ENCODE peak calls at places on chromosomes 5 and 9, in six cellular contexts. One of them, this sample, is unnamed.
A peak's percentile ranks its signal among the peaks of the same experiment; 100 is the strongest.

GRCh38 chr5:112534067-112534466 is 115.0 kb upstream of the EPB41L4A start:
- DNase-seq in left ventricle myocardium inferior: no peak
- DNase-seq in tibial artery: no peak
- DNase-seq in spleen: no peak
- DNase-seq in stomach: no peak
- DNase-seq in CD4-positive, alpha-beta memory T cell: no peak
- DNase-seq in this sample: no peak

GRCh38 chr5:129113867-129114266 is 19.3 kb downstream of the ISOC1 start:
- DNase-seq in stomach: no peak
- DNase-seq in CD4-positive, alpha-beta memory T cell: no peak
- DNase-seq in left ventricle myocardium inferior: no peak
- DNase-seq in spleen: no peak
- DNase-seq in tibial artery: no peak
- DNase-seq in this sample: no peak

GRCh38 chr5:132251220-132251725 is 6.2 kb upstream of the PDLIM4 start:
- DNase-seq in stomach: no peak
- DNase-seq in tibial artery: no peak
- DNase-seq in spleen: peak; percentile 47
- DNase-seq in CD4-positive, alpha-beta memory T cell: no peak
- DNase-seq in left ventricle myocardium inferior: no peak
- DNase-seq in this sample: no peak

GRCh38 chr5:151568036-151568435 is 23.1 kb downstream of the FAT2 start:
- DNase-seq in tibial artery: no peak
- DNase-seq in CD4-positive, alpha-beta memory T cell: no peak
- DNase-seq in stomach: no peak
- DNase-seq in left ventricle myocardium inferior: no peak
- DNase-seq in spleen: no peak
- DNase-seq in this sample: no peak

GRCh38 chr5:3051400-3051799 is 299.9 kb upstream of the IRX2 start:
- DNase-seq in tibial artery: no peak
- DNase-seq in CD4-positive, alpha-beta memory T cell: no peak
- DNase-seq in stomach: no peak
- DNase-seq in spleen: no peak
- DNase-seq in left ventricle myocardium inferior: no peak
- DNase-seq in this sample: no peak

GRCh38 chr5:174306345-174307030 is 261.0 kb downstream of the NSG2 start:
- DNase-seq in stomach: no peak
- DNase-seq in spleen: no peak
- DNase-seq in tibial artery: no peak
- DNase-seq in left ventricle myocardium inferior: no peak
- DNase-seq in CD4-positive, alpha-beta memory T cell: no peak
- DNase-seq in this sample: no peak

GRCh38 chr9:87888501-87888900 is 5.8 kb downstream of the SPATA31E1 start:
- DNase-seq in CD4-positive, alpha-beta memory T cell: no peak
- DNase-seq in stomach: no peak
- DNase-seq in left ventricle myocardium inferior: no peak
- DNase-seq in tibial artery: no peak
- DNase-seq in spleen: no peak
- DNase-seq in this sample: no peak

GRCh38 chr5:139711067-139711851 is 63.1 kb downstream of the CXXC5 start:
- DNase-seq in spleen: peak; percentile 87
- DNase-seq in stomach: no peak
- DNase-seq in CD4-positive, alpha-beta memory T cell: peak; percentile 50
- DNase-seq in left ventricle myocardium inferior: peak; percentile 30
- DNase-seq in tibial artery: no peak
- DNase-seq in this sample: peak; percentile 35

GRCh38 chr5:159240301-159240870 is 22.7 kb upstream of the UBLCP1 start:
- DNase-seq in left ventricle myocardium inferior: no peak
- DNase-seq in spleen: no peak
- DNase-seq in CD4-positive, alpha-beta memory T cell: no peak
- DNase-seq in tibial artery: no peak
- DNase-seq in stomach: no peak
- DNase-seq in this sample: no peak

DNA sequence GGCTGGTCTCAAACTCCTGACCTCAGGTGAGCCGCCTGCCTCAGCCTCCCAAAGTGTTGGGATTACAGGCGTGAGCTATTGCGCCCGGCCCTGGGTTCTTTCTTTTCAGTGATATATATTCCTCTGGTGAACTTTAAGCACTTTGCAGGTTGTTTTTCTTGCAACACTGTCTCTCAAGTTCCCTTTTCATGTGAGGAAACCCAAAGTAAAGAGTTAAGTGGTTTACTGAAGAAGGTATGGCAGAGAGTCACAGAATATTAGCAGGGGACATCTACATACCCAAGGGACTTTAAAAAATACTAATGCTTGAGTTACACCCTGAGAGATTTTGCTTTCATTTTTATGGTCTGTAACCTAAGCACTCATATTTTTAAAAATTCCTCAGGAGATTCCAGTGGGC is 6.7 kb upstream of the GAPT start:
- DNase-seq in stomach: no peak
- DNase-seq in spleen: no peak
- DNase-seq in left ventricle myocardium inferior: no peak
- DNase-seq in CD4-positive, alpha-beta memory T cell: no peak
- DNase-seq in tibial artery: no peak
- DNase-seq in this sample: no peak
- H3K27me3 ChIP-seq in stomach: no peaks in the 10 kb centered on the region
- H3K27me3 ChIP-seq in spleen: no peaks in the 10 kb centered on the region
- H3K27me3 ChIP-seq in left ventricle myocardium inferior: peaks cover 57% of the 10 kb centered on the region
- H3K27me3 ChIP-seq in CD4-positive, alpha-beta memory T cell: no peaks in the 10 kb centered on the region
- H3K27me3 ChIP-seq in tibial artery: peaks cover 4% of the 10 kb centered on the region
- H3K27me3 ChIP-seq in this sample: peaks cover 3% of the 10 kb centered on the region

DNA sequence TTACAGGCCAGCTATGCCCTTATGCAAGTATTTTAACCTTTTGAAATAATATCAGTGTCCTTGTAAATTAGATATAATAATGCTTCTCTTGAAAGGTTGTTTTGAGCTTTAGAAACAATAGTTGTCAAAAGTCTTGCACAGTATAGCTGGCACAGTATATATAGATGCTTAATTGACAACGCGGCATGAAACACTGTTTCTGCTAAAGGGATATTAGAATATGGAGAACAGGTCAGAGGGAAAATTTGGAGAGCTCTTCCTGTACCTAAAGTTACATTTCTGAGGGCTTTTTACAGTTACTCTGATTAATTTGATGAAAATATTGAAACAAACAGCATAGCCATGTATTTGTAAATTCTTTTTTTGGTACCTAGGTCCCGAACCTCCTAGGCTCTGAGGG is 4.5 kb downstream of the NUDT2 start:
- DNase-seq in spleen: no peak
- DNase-seq in left ventricle myocardium inferior: no peak
- DNase-seq in CD4-positive, alpha-beta memory T cell: no peak
- DNase-seq in stomach: no peak
- DNase-seq in tibial artery: no peak
- DNase-seq in this sample: no peak
- H3K27ac ChIP-seq in spleen: no peak overlapping the region
- H3K27ac ChIP-seq in left ventricle myocardium inferior: peak overlapping the region; percentile 27
- H3K27ac ChIP-seq in CD4-positive, alpha-beta memory T cell: no peak overlapping the region
- H3K27ac ChIP-seq in stomach: peak overlapping the region; percentile 39
- H3K27ac ChIP-seq in tibial artery: no peak overlapping the region
- H3K27ac ChIP-seq in this sample: no peak overlapping the region

GRCh38 chr9:133644968-133645765 is 9.0 kb downstream of the DBH start:
- DNase-seq in tibial artery: no peak
- DNase-seq in CD4-positive, alpha-beta memory T cell: no peak
- DNase-seq in left ventricle myocardium inferior: no peak
- DNase-seq in stomach: no peak
- DNase-seq in spleen: no peak
- DNase-seq in this sample: no peak
- H3K27me3 ChIP-seq in tibial artery: peaks cover 81% of the 10 kb centered on the region
- H3K27me3 ChIP-seq in CD4-positive, alpha-beta memory T cell: no peaks in the 10 kb centered on the region
- H3K27me3 ChIP-seq in left ventricle myocardium inferior: peaks cover 64% of the 10 kb centered on the region
- H3K27me3 ChIP-seq in stomach: peaks cover 13% of the 10 kb centered on the region
- H3K27me3 ChIP-seq in spleen: no peaks in the 10 kb centered on the region
- H3K27me3 ChIP-seq in this sample: no peaks in the 10 kb centered on the region

DNA sequence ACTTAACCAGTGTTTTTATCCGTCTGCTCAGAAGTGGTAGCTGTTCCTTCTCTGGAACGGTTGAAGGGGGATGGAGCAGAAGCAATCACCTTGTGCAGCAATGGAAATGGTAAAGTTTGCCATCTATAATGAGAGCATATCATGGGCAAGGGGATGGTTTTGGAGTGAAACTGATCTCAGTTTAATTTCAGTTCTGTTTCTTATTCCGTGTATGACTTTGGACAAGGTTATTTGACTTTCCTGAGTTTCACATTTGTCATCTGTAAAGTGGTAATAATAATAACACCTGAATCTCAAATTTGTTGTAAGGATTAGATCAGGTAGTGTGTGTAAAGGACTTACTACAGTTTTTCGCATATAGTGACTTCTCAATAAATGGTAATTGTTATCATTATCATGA is 106.1 kb downstream of the PCSK1 start:
- DNase-seq in stomach: no peak
- DNase-seq in left ventricle myocardium inferior: no peak
- DNase-seq in tibial artery: no peak
- DNase-seq in CD4-positive, alpha-beta memory T cell: no peak
- DNase-seq in spleen: no peak
- DNase-seq in this sample: no peak
- H3K27ac ChIP-seq in stomach: no peak overlapping the region
- H3K27ac ChIP-seq in left ventricle myocardium inferior: no peak overlapping the region
- H3K27ac ChIP-seq in tibial artery: no peak overlapping the region
- H3K27ac ChIP-seq in CD4-positive, alpha-beta memory T cell: no peak overlapping the region
- H3K27ac ChIP-seq in spleen: no peak overlapping the region
- H3K27ac ChIP-seq in this sample: no peak overlapping the region

GRCh38 chr9:110320651-110321050 is 17.0 kb downstream of the TXNDC8 start:
- DNase-seq in spleen: no peak
- DNase-seq in stomach: no peak
- DNase-seq in tibial artery: no peak
- DNase-seq in CD4-positive, alpha-beta memory T cell: no peak
- DNase-seq in left ventricle myocardium inferior: no peak
- DNase-seq in this sample: no peak
- H3K27me3 ChIP-seq in spleen: no peaks in the 10 kb centered on the region
- H3K27me3 ChIP-seq in stomach: no peaks in the 10 kb centered on the region
- H3K27me3 ChIP-seq in tibial artery: no peaks in the 10 kb centered on the region
- H3K27me3 ChIP-seq in CD4-positive, alpha-beta memory T cell: no peaks in the 10 kb centered on the region
- H3K27me3 ChIP-seq in left ventricle myocardium inferior: no peaks in the 10 kb centered on the region
- H3K27me3 ChIP-seq in this sample: peaks cover 4% of the 10 kb centered on the region